ENCODE peak calls at places on chromosomes 12 and 14, in six cellular contexts. U, D, N, P, S and H are unnamed samples.

GRCh38 chr12:30997685-30998440 is 71.3 kb downstream of the TSPAN11 start:
- DNase-seq in D (no peak), S (no peak), N (no peak), P (no peak), U (no peak), H (no peak)

GRCh38 chr14:56244138-56244789 is 126.1 kb downstream of the PELI2 start:
- DNase-seq in P (peak; percentile 94), U (no peak), D (no peak), S (peak; percentile 23), N (no peak), H (no peak)

GRCh38 chr12:19003110-19003509 is 126.4 kb upstream of the PLEKHA5 start:
- DNase-seq in U (no peak), P (no peak), N (no peak), D (no peak), S (no peak), H (no peak)

GRCh38 chr14:77315115-77315944 is 5.4 kb downstream of the POMT2 start:
- DNase-seq in D (no peak), S (no peak), P (no peak), N (no peak), U (no peak), H (no peak)

GRCh38 chr12:70278945-70279344 is 35.7 kb downstream of the CNOT2 start:
- DNase-seq in S (no peak), D (no peak), N (no peak), U (no peak), P (no peak), H (no peak)

GRCh38 chr12:100927825-100928224 is 133.2 kb downstream of the ANO4 start:
- DNase-seq in P (peak; percentile 88), S (peak; percentile 19), N (no peak), D (no peak), U (no peak), H (no peak)

GRCh38 chr12:96578526-96579125 is 89.2 kb downstream of the CFAP54 start:
- DNase-seq in S (no peak), D (no peak), U (no peak), P (peak; percentile 64), N (no peak), H (no peak)

GRCh38 chr12:6280672-6281071 is 29.8 kb upstream of the PLEKHG6 start:
- DNase-seq in N (peak; percentile 52), D (no peak), S (no peak), U (no peak), P (no peak), H (no peak)

GRCh38 chr12:28535216-28535615 is 345.0 kb downstream of the CCDC91 start:
- DNase-seq in D (no peak), P (peak; percentile 77), U (no peak), N (no peak), S (peak; percentile 29), H (no peak)

GRCh38 chr14:45679852-45680251 is 426.9 kb upstream of the MIS18BP1 start:
- DNase-seq in N (no peak), S (peak; percentile 8), P (peak; percentile 69), D (no peak), U (no peak), H (no peak)

GRCh38 chr12:10722905-10723866 is at the start of gene YBX3:
- DNase-seq in S (peak; percentile 74), D (peak; percentile 87), P (peak; percentile 75), N (peak; percentile 94), U (peak; percentile 34), H (peak; percentile 67)

GRCh38 chr12:119683413-119683812 is 15.5 kb downstream of the PRKAB1 start:
- DNase-seq in D (no peak), S (peak; percentile 11), P (peak; percentile 63), N (no peak), U (no peak), H (no peak)
- H3K4me3 ChIP-seq in D (no peak overlapping the region), S (no peak overlapping the region), P (no peak overlapping the region), N (no peak overlapping the region), U (no peak overlapping the region), H (no peak overlapping the region)

GRCh38 chr14:103271189-103271588 is 62.8 kb upstream of the EIF5 start:
- DNase-seq in D (no peak), N (no peak), P (no peak), S (no peak), U (no peak), H (no peak)

GRCh38 chr14:103273847-103274615 is 60.0 kb upstream of the EIF5 start:
- DNase-seq in P (no peak), N (no peak), S (no peak), U (no peak), D (no peak), H (no peak)

GRCh38 chr14:103275000-103275399 is 59.0 kb upstream of the EIF5 start:
- DNase-seq in S (no peak), N (no peak), U (no peak), P (no peak), D (no peak), H (no peak)

DNA sequence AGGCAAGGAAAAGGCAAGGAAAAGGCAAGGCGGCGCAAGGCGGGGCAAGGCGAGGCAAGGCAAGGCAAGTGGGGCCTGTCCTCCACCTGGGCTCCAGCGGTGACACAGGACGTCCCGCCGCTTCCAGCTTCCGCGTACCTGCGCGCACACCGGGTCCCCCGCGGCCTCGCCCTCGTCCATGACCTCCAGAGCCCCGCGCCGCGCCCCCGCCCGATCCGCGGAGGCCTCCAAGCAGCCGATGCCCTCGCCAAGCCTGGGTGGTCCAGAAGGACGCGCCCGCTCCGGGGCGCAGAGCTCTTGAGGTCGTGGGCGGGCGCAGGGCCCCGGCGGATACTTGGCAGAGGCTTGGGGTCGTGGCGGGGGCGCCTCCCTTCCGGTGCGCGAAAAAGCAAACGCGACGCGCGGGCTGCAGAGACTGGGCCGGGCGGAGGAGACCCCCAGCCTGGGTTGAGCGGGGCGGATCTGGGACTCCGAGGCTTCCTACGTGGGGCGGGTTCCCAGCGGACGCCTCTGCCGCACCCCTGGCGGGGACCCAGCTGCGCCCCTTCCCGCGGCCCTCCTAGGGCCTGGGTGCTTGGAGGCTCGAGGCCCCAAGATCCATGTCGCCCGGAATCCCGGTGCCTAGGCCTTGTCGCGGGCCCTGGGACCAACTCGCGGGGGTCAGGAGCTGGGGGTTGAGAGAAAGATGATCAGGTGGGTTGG is 60.7 kb upstream of the EIF5 start:
- DNase-seq in S (no peak), P (no peak), D (no peak), N (no peak), U (no peak), H (no peak)
- H3K4me3 ChIP-seq in S (peak overlapping the region; percentile 12), P (peak overlapping the region; percentile 28), D (peak overlapping the region; percentile 42), N (peak overlapping the region; percentile 42), U (no peak overlapping the region), H (peak overlapping the region; percentile 35)

GRCh38 chr12:50198829-50199228 is 31.7 kb upstream of the CERS5 start:
- DNase-seq in S (no peak), P (no peak), U (no peak), D (no peak), N (no peak), H (no peak)

GRCh38 chr12:50197297-50197727 is 30.1 kb upstream of the CERS5 start:
- DNase-seq in D (no peak), N (no peak), S (no peak), U (no peak), P (no peak), H (no peak)

GRCh38 chr12:50192908-50193307 is 25.7 kb upstream of the CERS5 start:
- DNase-seq in P (peak; percentile 93), U (no peak), S (no peak), N (no peak), D (no peak), H (no peak)

GRCh38 chr12:50196537-50196936 is 29.4 kb upstream of the CERS5 start:
- DNase-seq in D (no peak), P (no peak), U (no peak), N (no peak), S (no peak), H (no peak)

GRCh38 chr12:50195832-50196231 is 28.7 kb upstream of the CERS5 start:
- DNase-seq in P (no peak), N (no peak), D (no peak), U (no peak), S (no peak), H (no peak)
- H3K4me3 ChIP-seq in P (no peak overlapping the region), N (no peak overlapping the region), D (no peak overlapping the region), U (no peak overlapping the region), S (no peak overlapping the region), H (no peak overlapping the region)

GRCh38 chr12:98578821-98579220 is 14.7 kb upstream of the SLC25A3 start:
- DNase-seq in D (no peak), S (peak; percentile 56), N (no peak), U (no peak), P (peak; percentile 22), H (no peak)

GRCh38 chr12:98579835-98580234 is 13.7 kb upstream of the SLC25A3 start:
- DNase-seq in D (no peak), U (no peak), S (no peak), N (no peak), P (no peak), H (no peak)

GRCh38 chr12:98580695-98581094 is 12.8 kb upstream of the SLC25A3 start:
- DNase-seq in U (no peak), N (no peak), D (no peak), P (no peak), S (no peak), H (no peak)

GRCh38 chr12:98579347-98579746 is 14.1 kb upstream of the SLC25A3 start:
- DNase-seq in S (no peak), N (no peak), U (no peak), P (no peak), D (no peak), H (no peak)

GRCh38 chr12:98578392-98578791 is 15.1 kb upstream of the SLC25A3 start:
- DNase-seq in U (no peak), N (no peak), S (no peak), P (no peak), D (no peak), H (no peak)
- H3K4me3 ChIP-seq in U (no peak overlapping the region), N (no peak overlapping the region), S (no peak overlapping the region), P (no peak overlapping the region), D (no peak overlapping the region), H (no peak overlapping the region)

GRCh38 chr12:12714276-12715001 is 2.7 kb upstream of the CDKN1B start:
- DNase-seq in N (peak; percentile 69), D (no peak), S (no peak), U (peak; percentile 35), P (peak; percentile 45), H (no peak)

GRCh38 chr12:12716151-12716844 is 870 bp upstream of the CDKN1B start:
- DNase-seq in S (no peak), P (peak; percentile 31), U (no peak), D (no peak), N (no peak), H (no peak)

GRCh38 chr12:12715459-12716150 is 1.6 kb upstream of the CDKN1B start:
- DNase-seq in N (no peak), U (no peak), P (no peak), S (no peak), D (no peak), H (no peak)

GRCh38 chr12:12713932-12714275 is 3.3 kb upstream of the CDKN1B start:
- DNase-seq in D (no peak), N (no peak), U (no peak), S (no peak), P (no peak), H (no peak)

GRCh38 chr12:12715128-12715458 is 2.1 kb upstream of the CDKN1B start:
- DNase-seq in U (no peak), P (no peak), D (no peak), N (no peak), S (no peak), H (no peak)
- H3K4me3 ChIP-seq in U (peak overlapping the region; percentile 96), P (no peak overlapping the region), D (peak overlapping the region; percentile 50), N (peak overlapping the region; percentile 90), S (no peak overlapping the region), H (no peak overlapping the region)

GRCh38 chr12:104740668-104741067 is 217.4 kb downstream of the SLC41A2 start:
- DNase-seq in N (no peak), D (no peak), U (no peak), P (no peak), S (no peak), H (no peak)
- H3K4me3 ChIP-seq in N (no peak overlapping the region), D (no peak overlapping the region), U (peak overlapping the region; percentile 16), P (no peak overlapping the region), S (no peak overlapping the region), H (no peak overlapping the region)